ENCODE peak calls at places on chromosomes 12 and 14, in ten cellular contexts. One of them, this sample, is unnamed.

GRCh38 chr14:65255029-65255545 is 152.8 kb upstream of the MAX start:
- DNase-seq in T47D: no peak
- DNase-seq in mammary epithelial cell: peak; percentile 97
- DNase-seq in iPS DF 19.7: no peak
- DNase-seq in T-helper 2 cell: no peak
- DNase-seq in activated CD4-positive, alpha-beta T cell treated with anti-CD3 and anti-CD28 coated beads, Interleukin-2, amount 10 ng/mL, durations not matched to agents 7 days and 5 days: no peak
- DNase-seq in ACHN: peak; percentile 36
- DNase-seq in HFFc6: peak; percentile 82
- DNase-seq in activated T-helper 1 cell treated with Interleukin-2 at 50 U/mL for 16 hours: no peak
- DNase-seq in mesendoderm: peak; percentile 90
- DNase-seq in this sample: peak; percentile 84

GRCh38 chr12:52389313-52390207 is 4.1 kb upstream of the KRT84 start:
- DNase-seq in T47D: no peak
- DNase-seq in mammary epithelial cell: peak; percentile 69
- DNase-seq in iPS DF 19.7: no peak
- DNase-seq in T-helper 2 cell: no peak
- DNase-seq in activated CD4-positive, alpha-beta T cell treated with anti-CD3 and anti-CD28 coated beads, Interleukin-2, amount 10 ng/mL, durations not matched to agents 7 days and 5 days: no peak
- DNase-seq in ACHN: no peak
- DNase-seq in HFFc6: peak; percentile 8
- DNase-seq in activated T-helper 1 cell treated with Interleukin-2 at 50 U/mL for 16 hours: no peak
- DNase-seq in mesendoderm: peak; percentile 67
- DNase-seq in this sample: no peak

GRCh38 chr14:104107611-104108569 is 22.4 kb downstream of the ASPG start:
- DNase-seq in T47D: no peak
- DNase-seq in mammary epithelial cell: no peak
- DNase-seq in iPS DF 19.7: no peak
- DNase-seq in T-helper 2 cell: no peak
- DNase-seq in activated CD4-positive, alpha-beta T cell treated with anti-CD3 and anti-CD28 coated beads, Interleukin-2, amount 10 ng/mL, durations not matched to agents 7 days and 5 days: no peak
- DNase-seq in ACHN: no peak
- DNase-seq in HFFc6: no peak
- DNase-seq in activated T-helper 1 cell treated with Interleukin-2 at 50 U/mL for 16 hours: no peak
- DNase-seq in mesendoderm: no peak
- DNase-seq in this sample: peak; percentile 70

GRCh38 chr14:57182760-57183503 is 85.8 kb downstream of the EXOC5 start:
- DNase-seq in T47D: no peak
- DNase-seq in mammary epithelial cell: peak; percentile 2
- DNase-seq in iPS DF 19.7: no peak
- DNase-seq in T-helper 2 cell: no peak
- DNase-seq in activated CD4-positive, alpha-beta T cell treated with anti-CD3 and anti-CD28 coated beads, Interleukin-2, amount 10 ng/mL, durations not matched to agents 7 days and 5 days: no peak
- DNase-seq in ACHN: peak; percentile 39
- DNase-seq in HFFc6: peak; percentile 2
- DNase-seq in activated T-helper 1 cell treated with Interleukin-2 at 50 U/mL for 16 hours: no peak
- DNase-seq in mesendoderm: peak; percentile 68
- DNase-seq in this sample: peak; percentile 14

GRCh38 chr12:49874142-49874897 is 29.4 kb downstream of the FAIM2 start:
- DNase-seq in T47D: no peak
- DNase-seq in mammary epithelial cell: no peak
- DNase-seq in iPS DF 19.7: no peak
- DNase-seq in T-helper 2 cell: no peak
- DNase-seq in activated CD4-positive, alpha-beta T cell treated with anti-CD3 and anti-CD28 coated beads, Interleukin-2, amount 10 ng/mL, durations not matched to agents 7 days and 5 days: no peak
- DNase-seq in ACHN: no peak
- DNase-seq in HFFc6: no peak
- DNase-seq in activated T-helper 1 cell treated with Interleukin-2 at 50 U/mL for 16 hours: no peak
- DNase-seq in mesendoderm: no peak
- DNase-seq in this sample: no peak

GRCh38 chr12:39047539-39048078 is 142.2 kb upstream of the CPNE8 start:
- DNase-seq in T47D: no peak
- DNase-seq in mammary epithelial cell: no peak
- DNase-seq in iPS DF 19.7: no peak
- DNase-seq in T-helper 2 cell: no peak
- DNase-seq in activated CD4-positive, alpha-beta T cell treated with anti-CD3 and anti-CD28 coated beads, Interleukin-2, amount 10 ng/mL, durations not matched to agents 7 days and 5 days: no peak
- DNase-seq in ACHN: no peak
- DNase-seq in HFFc6: no peak
- DNase-seq in activated T-helper 1 cell treated with Interleukin-2 at 50 U/mL for 16 hours: no peak
- DNase-seq in mesendoderm: no peak
- DNase-seq in this sample: no peak

GRCh38 chr14:58428011-58428807 is 690 bp downstream of the KIAA0586 start:
- DNase-seq in T47D: peak; percentile 16
- DNase-seq in mammary epithelial cell: peak; percentile 53
- DNase-seq in iPS DF 19.7: no peak
- DNase-seq in T-helper 2 cell: no peak
- DNase-seq in activated CD4-positive, alpha-beta T cell treated with anti-CD3 and anti-CD28 coated beads, Interleukin-2, amount 10 ng/mL, durations not matched to agents 7 days and 5 days: peak; percentile 38
- DNase-seq in ACHN: peak; percentile 47
- DNase-seq in HFFc6: peak; percentile 54
- DNase-seq in activated T-helper 1 cell treated with Interleukin-2 at 50 U/mL for 16 hours: no peak
- DNase-seq in mesendoderm: peak; percentile 65
- DNase-seq in this sample: peak; percentile 59

GRCh38 chr14:74867673-74868072 is 8.3 kb downstream of the PROX2 start:
- DNase-seq in T47D: no peak
- DNase-seq in mammary epithelial cell: no peak
- DNase-seq in iPS DF 19.7: no peak
- DNase-seq in T-helper 2 cell: peak; percentile 18
- DNase-seq in activated CD4-positive, alpha-beta T cell treated with anti-CD3 and anti-CD28 coated beads, Interleukin-2, amount 10 ng/mL, durations not matched to agents 7 days and 5 days: peak; percentile 72
- DNase-seq in ACHN: no peak
- DNase-seq in HFFc6: no peak
- DNase-seq in activated T-helper 1 cell treated with Interleukin-2 at 50 U/mL for 16 hours: peak; percentile 12
- DNase-seq in mesendoderm: no peak
- DNase-seq in this sample: no peak

GRCh38 chr12:31647106-31647505 is 12.4 kb upstream of the ETFBKMT start:
- DNase-seq in T47D: no peak
- DNase-seq in mammary epithelial cell: peak; percentile 44
- DNase-seq in iPS DF 19.7: no peak
- DNase-seq in T-helper 2 cell: no peak
- DNase-seq in activated CD4-positive, alpha-beta T cell treated with anti-CD3 and anti-CD28 coated beads, Interleukin-2, amount 10 ng/mL, durations not matched to agents 7 days and 5 days: no peak
- DNase-seq in ACHN: no peak
- DNase-seq in HFFc6: peak; percentile 60
- DNase-seq in activated T-helper 1 cell treated with Interleukin-2 at 50 U/mL for 16 hours: no peak
- DNase-seq in mesendoderm: no peak
- DNase-seq in this sample: no peak

GRCh38 chr12:69396041-69396440 is 36.5 kb downstream of the YEATS4 start:
- DNase-seq in T47D: no peak
- DNase-seq in mammary epithelial cell: no peak
- DNase-seq in iPS DF 19.7: no peak
- DNase-seq in T-helper 2 cell: no peak
- DNase-seq in activated CD4-positive, alpha-beta T cell treated with anti-CD3 and anti-CD28 coated beads, Interleukin-2, amount 10 ng/mL, durations not matched to agents 7 days and 5 days: no peak
- DNase-seq in ACHN: no peak
- DNase-seq in HFFc6: no peak
- DNase-seq in activated T-helper 1 cell treated with Interleukin-2 at 50 U/mL for 16 hours: no peak
- DNase-seq in mesendoderm: no peak
- DNase-seq in this sample: no peak

GRCh38 chr14:39102265-39102968 is 618 bp downstream of the SEC23A start:
- DNase-seq in T47D: no peak
- DNase-seq in mammary epithelial cell: peak; percentile 39
- DNase-seq in iPS DF 19.7: no peak
- DNase-seq in T-helper 2 cell: no peak
- DNase-seq in activated CD4-positive, alpha-beta T cell treated with anti-CD3 and anti-CD28 coated beads, Interleukin-2, amount 10 ng/mL, durations not matched to agents 7 days and 5 days: no peak
- DNase-seq in ACHN: peak; percentile 59
- DNase-seq in HFFc6: peak; percentile 18
- DNase-seq in activated T-helper 1 cell treated with Interleukin-2 at 50 U/mL for 16 hours: no peak
- DNase-seq in mesendoderm: peak; percentile 61
- DNase-seq in this sample: peak; percentile 50

GRCh38 chr12:123763093-123763492 is 992 bp downstream of the DNAH10 start:
- DNase-seq in T47D: no peak
- DNase-seq in mammary epithelial cell: no peak
- DNase-seq in iPS DF 19.7: peak; percentile 65
- DNase-seq in T-helper 2 cell: no peak
- DNase-seq in activated CD4-positive, alpha-beta T cell treated with anti-CD3 and anti-CD28 coated beads, Interleukin-2, amount 10 ng/mL, durations not matched to agents 7 days and 5 days: no peak
- DNase-seq in ACHN: no peak
- DNase-seq in HFFc6: no peak
- DNase-seq in activated T-helper 1 cell treated with Interleukin-2 at 50 U/mL for 16 hours: no peak
- DNase-seq in mesendoderm: peak; percentile 79
- DNase-seq in this sample: no peak

GRCh38 chr12:128178971-128179370 is 88.0 kb upstream of the TMEM132C start:
- DNase-seq in T47D: no peak
- DNase-seq in mammary epithelial cell: no peak
- DNase-seq in iPS DF 19.7: no peak
- DNase-seq in T-helper 2 cell: no peak
- DNase-seq in activated CD4-positive, alpha-beta T cell treated with anti-CD3 and anti-CD28 coated beads, Interleukin-2, amount 10 ng/mL, durations not matched to agents 7 days and 5 days: no peak
- DNase-seq in ACHN: peak; percentile 97
- DNase-seq in HFFc6: no peak
- DNase-seq in activated T-helper 1 cell treated with Interleukin-2 at 50 U/mL for 16 hours: no peak
- DNase-seq in mesendoderm: peak; percentile 13
- DNase-seq in this sample: no peak

GRCh38 chr14:72256055-72256454 is 323.8 kb downstream of the RGS6 start:
- DNase-seq in T47D: no peak
- DNase-seq in mammary epithelial cell: peak; percentile 56
- DNase-seq in iPS DF 19.7: no peak
- DNase-seq in T-helper 2 cell: no peak
- DNase-seq in activated CD4-positive, alpha-beta T cell treated with anti-CD3 and anti-CD28 coated beads, Interleukin-2, amount 10 ng/mL, durations not matched to agents 7 days and 5 days: no peak
- DNase-seq in ACHN: peak; percentile 17
- DNase-seq in HFFc6: no peak
- DNase-seq in activated T-helper 1 cell treated with Interleukin-2 at 50 U/mL for 16 hours: no peak
- DNase-seq in mesendoderm: no peak
- DNase-seq in this sample: no peak

GRCh38 chr12:108629156-108629555 is 4.5 kb downstream of the SELPLG start:
- DNase-seq in T47D: no peak
- DNase-seq in mammary epithelial cell: no peak
- DNase-seq in iPS DF 19.7: no peak
- DNase-seq in T-helper 2 cell: no peak
- DNase-seq in activated CD4-positive, alpha-beta T cell treated with anti-CD3 and anti-CD28 coated beads, Interleukin-2, amount 10 ng/mL, durations not matched to agents 7 days and 5 days: no peak
- DNase-seq in ACHN: no peak
- DNase-seq in HFFc6: no peak
- DNase-seq in activated T-helper 1 cell treated with Interleukin-2 at 50 U/mL for 16 hours: no peak
- DNase-seq in mesendoderm: no peak
- DNase-seq in this sample: no peak

GRCh38 chr12:19298837-19299605 is 140.3 kb upstream of the AEBP2 start:
- DNase-seq in T47D: no peak
- DNase-seq in mammary epithelial cell: peak; percentile 23
- DNase-seq in iPS DF 19.7: no peak
- DNase-seq in T-helper 2 cell: no peak
- DNase-seq in activated CD4-positive, alpha-beta T cell treated with anti-CD3 and anti-CD28 coated beads, Interleukin-2, amount 10 ng/mL, durations not matched to agents 7 days and 5 days: no peak
- DNase-seq in ACHN: no peak
- DNase-seq in HFFc6: no peak
- DNase-seq in activated T-helper 1 cell treated with Interleukin-2 at 50 U/mL for 16 hours: no peak
- DNase-seq in mesendoderm: peak; percentile 26
- DNase-seq in this sample: no peak

GRCh38 chr14:89767861-89768268 is 186.7 kb downstream of the EFCAB11 start:
- DNase-seq in T47D: peak; percentile 38
- DNase-seq in mammary epithelial cell: peak; percentile 25
- DNase-seq in iPS DF 19.7: peak; percentile 50
- DNase-seq in T-helper 2 cell: peak; percentile 33
- DNase-seq in activated CD4-positive, alpha-beta T cell treated with anti-CD3 and anti-CD28 coated beads, Interleukin-2, amount 10 ng/mL, durations not matched to agents 7 days and 5 days: peak; percentile 78
- DNase-seq in ACHN: peak; percentile 29
- DNase-seq in HFFc6: peak; percentile 37
- DNase-seq in activated T-helper 1 cell treated with Interleukin-2 at 50 U/mL for 16 hours: peak; percentile 31
- DNase-seq in mesendoderm: peak; percentile 87
- DNase-seq in this sample: peak; percentile 56

This sample was measured in SW480.